ENCODE peak calls at places on chromosomes 6 and 20, in five cellular contexts. One of them, this sample, is unnamed.

GRCh38 chr20:22523499-22524392 is 60.6 kb downstream of the FOXA2 start:
- DNase-seq in activated CD8-positive, alpha-beta T cell treated with anti-CD3 and anti-CD28 coated beads for 36 hours: no peak
- DNase-seq in AG09319: no peak
- DNase-seq in GM13977: no peak
- DNase-seq in cardiac muscle cell: no peak
- DNase-seq in this sample: no peak

GRCh38 chr6:2503816-2504494 is 246.8 kb downstream of the MYLK4 start:
- DNase-seq in activated CD8-positive, alpha-beta T cell treated with anti-CD3 and anti-CD28 coated beads for 36 hours: no peak
- DNase-seq in AG09319: no peak
- DNase-seq in GM13977: no peak
- DNase-seq in cardiac muscle cell: no peak
- DNase-seq in this sample: no peak

GRCh38 chr6:53130891-53131290 is 17.8 kb downstream of the GCM1 start:
- DNase-seq in activated CD8-positive, alpha-beta T cell treated with anti-CD3 and anti-CD28 coated beads for 36 hours: no peak
- DNase-seq in AG09319: no peak
- DNase-seq in GM13977: no peak
- DNase-seq in cardiac muscle cell: no peak
- DNase-seq in this sample: no peak

GRCh38 chr6:15527838-15528617 is 134.8 kb downstream of the DTNBP1 start:
- DNase-seq in activated CD8-positive, alpha-beta T cell treated with anti-CD3 and anti-CD28 coated beads for 36 hours: no peak
- DNase-seq in AG09319: no peak
- DNase-seq in GM13977: no peak
- DNase-seq in cardiac muscle cell: no peak
- DNase-seq in this sample: no peak

GRCh38 chr20:15179426-15180190 is 842.2 kb upstream of the FLRT3 start:
- DNase-seq in activated CD8-positive, alpha-beta T cell treated with anti-CD3 and anti-CD28 coated beads for 36 hours: no peak
- DNase-seq in AG09319: no peak
- DNase-seq in GM13977: no peak
- DNase-seq in cardiac muscle cell: no peak
- DNase-seq in this sample: no peak

GRCh38 chr20:64160536-64161495 is 3.4 kb upstream of the MYT1 start:
- DNase-seq in activated CD8-positive, alpha-beta T cell treated with anti-CD3 and anti-CD28 coated beads for 36 hours: no peak
- DNase-seq in AG09319: no peak
- DNase-seq in GM13977: no peak
- DNase-seq in cardiac muscle cell: no peak
- DNase-seq in this sample: no peak

GRCh38 chr6:106671651-106672050 is 42.3 kb downstream of the QRSL1 start:
- DNase-seq in activated CD8-positive, alpha-beta T cell treated with anti-CD3 and anti-CD28 coated beads for 36 hours: no peak
- DNase-seq in AG09319: no peak
- DNase-seq in GM13977: no peak
- DNase-seq in cardiac muscle cell: no peak
- DNase-seq in this sample: no peak

GRCh38 chr20:3172126-3172932 is 1.0 kb downstream of the LZTS3 start:
- DNase-seq in activated CD8-positive, alpha-beta T cell treated with anti-CD3 and anti-CD28 coated beads for 36 hours: no peak
- DNase-seq in AG09319: no peak
- DNase-seq in GM13977: peak; percentile 29
- DNase-seq in cardiac muscle cell: no peak
- DNase-seq in this sample: peak; percentile 7

GRCh38 chr6:33926451-33926850 is 122.6 kb upstream of the MLN start:
- DNase-seq in activated CD8-positive, alpha-beta T cell treated with anti-CD3 and anti-CD28 coated beads for 36 hours: no peak
- DNase-seq in AG09319: no peak
- DNase-seq in GM13977: peak; percentile 46
- DNase-seq in cardiac muscle cell: no peak
- DNase-seq in this sample: no peak

GRCh38 chr6:47057830-47058540 is 15.9 kb upstream of the ADGRF1 start:
- DNase-seq in activated CD8-positive, alpha-beta T cell treated with anti-CD3 and anti-CD28 coated beads for 36 hours: no peak
- DNase-seq in AG09319: no peak
- DNase-seq in GM13977: no peak
- DNase-seq in cardiac muscle cell: no peak
- DNase-seq in this sample: no peak

GRCh38 chr6:88165087-88165876 is 865 bp downstream of the CNR1 start:
- DNase-seq in activated CD8-positive, alpha-beta T cell treated with anti-CD3 and anti-CD28 coated beads for 36 hours: no peak
- DNase-seq in AG09319: no peak
- DNase-seq in GM13977: no peak
- DNase-seq in cardiac muscle cell: no peak
- DNase-seq in this sample: peak; percentile 26

GRCh38 chr6:154995241-154996162 is at the start of gene TIAM2:
- DNase-seq in activated CD8-positive, alpha-beta T cell treated with anti-CD3 and anti-CD28 coated beads for 36 hours: peak; percentile 46
- DNase-seq in AG09319: no peak
- DNase-seq in GM13977: peak; percentile 64
- DNase-seq in cardiac muscle cell: peak; percentile 60
- DNase-seq in this sample: peak; percentile 38

GRCh38 chr6:128822271-128822670 is 60.7 kb upstream of the LAMA2 start:
- DNase-seq in activated CD8-positive, alpha-beta T cell treated with anti-CD3 and anti-CD28 coated beads for 36 hours: no peak
- DNase-seq in AG09319: no peak
- DNase-seq in GM13977: no peak
- DNase-seq in cardiac muscle cell: no peak
- DNase-seq in this sample: no peak

GRCh38 chr6:154864086-154864430 is 130.8 kb downstream of the SCAF8 start:
- DNase-seq in activated CD8-positive, alpha-beta T cell treated with anti-CD3 and anti-CD28 coated beads for 36 hours: no peak
- DNase-seq in AG09319: no peak
- DNase-seq in GM13977: no peak
- DNase-seq in cardiac muscle cell: no peak
- DNase-seq in this sample: no peak

GRCh38 chr20:23270427-23270911 is 80.1 kb upstream of the NXT1 start:
- DNase-seq in activated CD8-positive, alpha-beta T cell treated with anti-CD3 and anti-CD28 coated beads for 36 hours: no peak
- DNase-seq in AG09319: no peak
- DNase-seq in GM13977: no peak
- DNase-seq in cardiac muscle cell: no peak
- DNase-seq in this sample: no peak

GRCh38 chr6:97114645-97115044 is 168.4 kb downstream of the MMS22L start:
- DNase-seq in activated CD8-positive, alpha-beta T cell treated with anti-CD3 and anti-CD28 coated beads for 36 hours: no peak
- DNase-seq in AG09319: no peak
- DNase-seq in GM13977: no peak
- DNase-seq in cardiac muscle cell: no peak
- DNase-seq in this sample: no peak

GRCh38 chr6:118980063-118980462 is 45.1 kb upstream of the MCM9 start:
- DNase-seq in activated CD8-positive, alpha-beta T cell treated with anti-CD3 and anti-CD28 coated beads for 36 hours: no peak
- DNase-seq in AG09319: no peak
- DNase-seq in GM13977: no peak
- DNase-seq in cardiac muscle cell: no peak
- DNase-seq in this sample: no peak

GRCh38 chr6:139577124-139577800 is 202.8 kb upstream of the CITED2 start:
- DNase-seq in activated CD8-positive, alpha-beta T cell treated with anti-CD3 and anti-CD28 coated beads for 36 hours: no peak
- DNase-seq in AG09319: no peak
- DNase-seq in GM13977: no peak
- DNase-seq in cardiac muscle cell: no peak
- DNase-seq in this sample: no peak

GRCh38 chr6:91031581-91031980 is 444.7 kb upstream of the MAP3K7 start:
- DNase-seq in activated CD8-positive, alpha-beta T cell treated with anti-CD3 and anti-CD28 coated beads for 36 hours: no peak
- DNase-seq in AG09319: no peak
- DNase-seq in GM13977: no peak
- DNase-seq in cardiac muscle cell: no peak
- DNase-seq in this sample: no peak

GRCh38 chr20:19336601-19337000 is 124.2 kb downstream of the SLC24A3 start:
- DNase-seq in activated CD8-positive, alpha-beta T cell treated with anti-CD3 and anti-CD28 coated beads for 36 hours: no peak
- DNase-seq in AG09319: no peak
- DNase-seq in GM13977: no peak
- DNase-seq in cardiac muscle cell: no peak
- DNase-seq in this sample: no peak

GRCh38 chr6:56235245-56235644 is 12.1 kb downstream of the COL21A1 start:
- DNase-seq in activated CD8-positive, alpha-beta T cell treated with anti-CD3 and anti-CD28 coated beads for 36 hours: no peak
- DNase-seq in AG09319: no peak
- DNase-seq in GM13977: no peak
- DNase-seq in cardiac muscle cell: no peak
- DNase-seq in this sample: no peak

GRCh38 chr6:35178932-35179832 is 34.6 kb upstream of the SCUBE3 start:
- DNase-seq in activated CD8-positive, alpha-beta T cell treated with anti-CD3 and anti-CD28 coated beads for 36 hours: no peak
- DNase-seq in AG09319: no peak
- DNase-seq in GM13977: peak; percentile 50
- DNase-seq in cardiac muscle cell: peak; percentile 34
- DNase-seq in this sample: no peak
- TF ChIP-seq CTCF in activated CD8-positive, alpha-beta T cell treated with anti-CD3 and anti-CD28 coated beads for 36 hours: no peak
- TF ChIP-seq CTCF in AG09319: no peak
- TF ChIP-seq CTCF in GM13977: peak; percentile 31
- TF ChIP-seq CTCF in cardiac muscle cell: no peak
- TF ChIP-seq CTCF in this sample: no peak

GRCh38 chr20:58349586-58349985 is 39.4 kb upstream of the VAPB start:
- DNase-seq in activated CD8-positive, alpha-beta T cell treated with anti-CD3 and anti-CD28 coated beads for 36 hours: no peak
- DNase-seq in AG09319: no peak
- DNase-seq in GM13977: no peak
- DNase-seq in cardiac muscle cell: no peak
- DNase-seq in this sample: no peak
- TF ChIP-seq CTCF in activated CD8-positive, alpha-beta T cell treated with anti-CD3 and anti-CD28 coated beads for 36 hours: no peak
- TF ChIP-seq CTCF in AG09319: no peak
- TF ChIP-seq CTCF in GM13977: no peak
- TF ChIP-seq CTCF in cardiac muscle cell: no peak
- TF ChIP-seq CTCF in this sample: no peak

DNA sequence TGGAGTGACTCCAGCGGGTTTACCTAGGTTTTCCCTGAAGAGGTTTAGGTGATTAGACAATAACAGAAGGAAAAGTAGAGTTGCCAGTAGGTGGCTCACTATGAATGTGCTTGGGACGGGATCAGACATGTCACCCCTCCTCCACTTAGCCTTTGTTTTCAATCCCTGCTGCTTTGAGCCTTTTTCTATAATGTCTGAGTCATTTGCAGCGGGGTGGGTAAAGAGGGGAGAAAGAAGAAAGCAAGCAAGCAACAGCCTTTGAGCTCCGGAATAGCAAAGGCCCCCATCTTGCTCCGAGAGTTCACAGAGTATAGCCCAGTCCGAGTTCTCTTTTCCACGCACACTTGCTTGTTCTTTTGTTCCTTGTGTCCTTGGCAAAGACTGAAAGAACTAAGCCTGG is 129.1 kb downstream of the PACRG start:
- DNase-seq in activated CD8-positive, alpha-beta T cell treated with anti-CD3 and anti-CD28 coated beads for 36 hours: no peak
- DNase-seq in AG09319: peak; percentile 59
- DNase-seq in GM13977: no peak
- DNase-seq in cardiac muscle cell: peak; percentile 84
- DNase-seq in this sample: no peak
- TF ChIP-seq CTCF in activated CD8-positive, alpha-beta T cell treated with anti-CD3 and anti-CD28 coated beads for 36 hours: no peak
- TF ChIP-seq CTCF in AG09319: peak; percentile 75
- TF ChIP-seq CTCF in GM13977: peak; percentile 11
- TF ChIP-seq CTCF in cardiac muscle cell: peak; percentile 68
- TF ChIP-seq CTCF in this sample: peak; percentile 2

DNA sequence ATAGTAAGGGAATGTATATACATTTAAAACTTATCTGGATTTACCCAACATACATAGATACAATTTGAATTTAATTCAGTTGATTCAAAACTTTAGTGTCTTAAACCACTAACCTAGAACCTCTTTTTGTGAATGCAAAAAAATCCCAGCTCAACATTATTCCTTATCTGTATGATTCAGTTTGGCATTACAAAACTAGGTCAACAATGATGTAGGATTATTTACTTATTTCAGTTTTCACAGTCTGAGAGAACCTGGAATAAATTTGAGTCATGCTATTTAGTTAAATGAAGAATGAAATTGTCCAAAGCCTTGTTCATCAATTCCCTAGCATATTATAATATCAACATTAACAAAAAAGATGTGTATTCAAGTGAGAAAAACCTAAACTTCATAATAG is 7.4 kb upstream of the PLCB1 start:
- DNase-seq in activated CD8-positive, alpha-beta T cell treated with anti-CD3 and anti-CD28 coated beads for 36 hours: no peak
- DNase-seq in AG09319: no peak
- DNase-seq in GM13977: no peak
- DNase-seq in cardiac muscle cell: no peak
- DNase-seq in this sample: no peak
- TF ChIP-seq CTCF in activated CD8-positive, alpha-beta T cell treated with anti-CD3 and anti-CD28 coated beads for 36 hours: no peak
- TF ChIP-seq CTCF in AG09319: no peak
- TF ChIP-seq CTCF in GM13977: no peak
- TF ChIP-seq CTCF in cardiac muscle cell: no peak
- TF ChIP-seq CTCF in this sample: no peak

GRCh38 chr6:27188885-27189418 is 58.5 kb upstream of the PRSS16 start:
- DNase-seq in activated CD8-positive, alpha-beta T cell treated with anti-CD3 and anti-CD28 coated beads for 36 hours: peak; percentile 73
- DNase-seq in AG09319: peak; percentile 54
- DNase-seq in GM13977: peak; percentile 65
- DNase-seq in cardiac muscle cell: peak; percentile 89
- DNase-seq in this sample: peak; percentile 66

GRCh38 chr6:27178860-27179259 is 68.6 kb upstream of the PRSS16 start:
- DNase-seq in activated CD8-positive, alpha-beta T cell treated with anti-CD3 and anti-CD28 coated beads for 36 hours: no peak
- DNase-seq in AG09319: no peak
- DNase-seq in GM13977: no peak
- DNase-seq in cardiac muscle cell: no peak
- DNase-seq in this sample: no peak

GRCh38 chr6:27188206-27188884 is 59.2 kb upstream of the PRSS16 start:
- DNase-seq in activated CD8-positive, alpha-beta T cell treated with anti-CD3 and anti-CD28 coated beads for 36 hours: peak; percentile 41
- DNase-seq in AG09319: peak; percentile 43
- DNase-seq in GM13977: peak; percentile 74
- DNase-seq in cardiac muscle cell: peak; percentile 75
- DNase-seq in this sample: peak; percentile 70

GRCh38 chr6:27178001-27178730 is 69.3 kb upstream of the PRSS16 start:
- DNase-seq in activated CD8-positive, alpha-beta T cell treated with anti-CD3 and anti-CD28 coated beads for 36 hours: peak; percentile 75
- DNase-seq in AG09319: peak; percentile 71
- DNase-seq in GM13977: peak; percentile 14
- DNase-seq in cardiac muscle cell: peak; percentile 56
- DNase-seq in this sample: peak; percentile 24

GRCh38 chr6:27183082-27183832 is 64.2 kb upstream of the PRSS16 start:
- DNase-seq in activated CD8-positive, alpha-beta T cell treated with anti-CD3 and anti-CD28 coated beads for 36 hours: no peak
- DNase-seq in AG09319: no peak
- DNase-seq in GM13977: no peak
- DNase-seq in cardiac muscle cell: no peak
- DNase-seq in this sample: no peak
- TF ChIP-seq CTCF in activated CD8-positive, alpha-beta T cell treated with anti-CD3 and anti-CD28 coated beads for 36 hours: no peak
- TF ChIP-seq CTCF in AG09319: no peak
- TF ChIP-seq CTCF in GM13977: no peak
- TF ChIP-seq CTCF in cardiac muscle cell: no peak
- TF ChIP-seq CTCF in this sample: no peak

GRCh38 chr6:4912559-4912958 is 91.3 kb downstream of the RPP40 start:
- DNase-seq in activated CD8-positive, alpha-beta T cell treated with anti-CD3 and anti-CD28 coated beads for 36 hours: no peak
- DNase-seq in AG09319: no peak
- DNase-seq in GM13977: no peak
- DNase-seq in cardiac muscle cell: no peak
- DNase-seq in this sample: no peak
- TF ChIP-seq CTCF in activated CD8-positive, alpha-beta T cell treated with anti-CD3 and anti-CD28 coated beads for 36 hours: no peak
- TF ChIP-seq CTCF in AG09319: no peak
- TF ChIP-seq CTCF in GM13977: no peak
- TF ChIP-seq CTCF in cardiac muscle cell: no peak
- TF ChIP-seq CTCF in this sample: no peak

GRCh38 chr20:38277691-38278090 is 17.2 kb upstream of the KIAA1755 start:
- DNase-seq in activated CD8-positive, alpha-beta T cell treated with anti-CD3 and anti-CD28 coated beads for 36 hours: no peak
- DNase-seq in AG09319: no peak
- DNase-seq in GM13977: no peak
- DNase-seq in cardiac muscle cell: no peak
- DNase-seq in this sample: no peak

GRCh38 chr20:38275815-38276550 is 15.4 kb upstream of the KIAA1755 start:
- DNase-seq in activated CD8-positive, alpha-beta T cell treated with anti-CD3 and anti-CD28 coated beads for 36 hours: no peak
- DNase-seq in AG09319: no peak
- DNase-seq in GM13977: no peak
- DNase-seq in cardiac muscle cell: no peak
- DNase-seq in this sample: no peak

GRCh38 chr20:38278763-38279162 is 18.2 kb upstream of the KIAA1755 start:
- DNase-seq in activated CD8-positive, alpha-beta T cell treated with anti-CD3 and anti-CD28 coated beads for 36 hours: no peak
- DNase-seq in AG09319: no peak
- DNase-seq in GM13977: no peak
- DNase-seq in cardiac muscle cell: no peak
- DNase-seq in this sample: no peak

GRCh38 chr20:38278150-38278549 is 17.6 kb upstream of the KIAA1755 start:
- DNase-seq in activated CD8-positive, alpha-beta T cell treated with anti-CD3 and anti-CD28 coated beads for 36 hours: no peak
- DNase-seq in AG09319: no peak
- DNase-seq in GM13977: no peak
- DNase-seq in cardiac muscle cell: no peak
- DNase-seq in this sample: no peak

DNA sequence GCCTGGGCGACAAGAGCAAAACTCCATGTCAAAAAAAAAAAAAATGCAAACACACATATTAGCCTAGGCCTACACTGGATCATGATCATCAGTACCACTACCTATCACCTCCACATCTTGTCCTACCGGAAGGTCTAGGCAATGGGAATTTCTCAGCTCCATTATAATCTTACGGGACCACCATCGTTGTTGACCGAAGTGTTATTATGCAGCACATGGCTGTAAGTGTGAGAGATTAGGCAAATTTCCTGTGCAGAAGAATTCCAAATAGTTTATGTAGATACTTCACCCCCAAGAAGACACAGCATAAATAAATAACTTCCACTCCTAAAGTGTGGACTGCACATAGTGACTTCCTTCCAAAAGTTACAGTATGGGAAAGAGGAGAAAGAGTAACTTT is 16.8 kb upstream of the KIAA1755 start:
- DNase-seq in activated CD8-positive, alpha-beta T cell treated with anti-CD3 and anti-CD28 coated beads for 36 hours: no peak
- DNase-seq in AG09319: no peak
- DNase-seq in GM13977: no peak
- DNase-seq in cardiac muscle cell: no peak
- DNase-seq in this sample: no peak
- TF ChIP-seq CTCF in activated CD8-positive, alpha-beta T cell treated with anti-CD3 and anti-CD28 coated beads for 36 hours: no peak
- TF ChIP-seq CTCF in AG09319: no peak
- TF ChIP-seq CTCF in GM13977: no peak
- TF ChIP-seq CTCF in cardiac muscle cell: no peak
- TF ChIP-seq CTCF in this sample: no peak

This sample was measured in GM10248.